ENCODE peak calls at places on chromosomes 4 and X, in five cellular contexts. One of them, this sample, is unnamed.

GRCh38 chr4:81946996-81947395 is 426.8 kb downstream of the HNRNPD start:
- DNase-seq in HFF-Myc: no peak
- DNase-seq in AG10803: no peak
- DNase-seq in RWPE1: no peak
- DNase-seq in left ventricle myocardium inferior: no peak
- DNase-seq in this sample: no peak

GRCh38 chr4:92334716-92335350 is 31.1 kb downstream of the GRID2 start:
- DNase-seq in RWPE1: no peak
- DNase-seq in HFF-Myc: no peak
- DNase-seq in left ventricle myocardium inferior: no peak
- DNase-seq in AG10803: no peak
- DNase-seq in this sample: no peak

GRCh38 chr4:8534129-8534528 is 46.1 kb upstream of the GPR78 start:
- DNase-seq in RWPE1: peak; percentile 74
- DNase-seq in AG10803: peak; percentile 37
- DNase-seq in left ventricle myocardium inferior: no peak
- DNase-seq in HFF-Myc: no peak
- DNase-seq in this sample: no peak

GRCh38 chr4:112318239-112319142 is 21.3 kb downstream of the ALPK1 start:
- DNase-seq in AG10803: no peak
- DNase-seq in left ventricle myocardium inferior: no peak
- DNase-seq in RWPE1: no peak
- DNase-seq in HFF-Myc: no peak
- DNase-seq in this sample: no peak

GRCh38 chr4:146790515-146790914 is 151.8 kb downstream of the POU4F2 start:
- DNase-seq in HFF-Myc: no peak
- DNase-seq in left ventricle myocardium inferior: no peak
- DNase-seq in AG10803: no peak
- DNase-seq in RWPE1: peak; percentile 5
- DNase-seq in this sample: no peak

GRCh38 chr4:176274441-176274840 is 5.4 kb upstream of the ASB5 start:
- DNase-seq in HFF-Myc: no peak
- DNase-seq in left ventricle myocardium inferior: no peak
- DNase-seq in RWPE1: peak; percentile 57
- DNase-seq in AG10803: peak; percentile 73
- DNase-seq in this sample: no peak

GRCh38 chr4:125828316-125828715 is 513.6 kb downstream of the FAT4 start:
- DNase-seq in HFF-Myc: no peak
- DNase-seq in RWPE1: no peak
- DNase-seq in left ventricle myocardium inferior: no peak
- DNase-seq in AG10803: no peak
- DNase-seq in this sample: no peak

GRCh38 chrX:100477949-100478348 is 67.9 kb upstream of the PCDH19 start:
- DNase-seq in HFF-Myc: no peak
- DNase-seq in RWPE1: no peak
- DNase-seq in left ventricle myocardium inferior: no peak
- DNase-seq in AG10803: no peak
- DNase-seq in this sample: no peak

GRCh38 chrX:46561931-46562721 is 11.4 kb upstream of the CHST7 start:
- DNase-seq in left ventricle myocardium inferior: no peak
- DNase-seq in AG10803: no peak
- DNase-seq in RWPE1: no peak
- DNase-seq in HFF-Myc: no peak
- DNase-seq in this sample: no peak

GRCh38 chrX:21738145-21738949 is 19.6 kb downstream of the SMPX start:
- DNase-seq in HFF-Myc: no peak
- DNase-seq in AG10803: no peak
- DNase-seq in RWPE1: no peak
- DNase-seq in left ventricle myocardium inferior: no peak
- DNase-seq in this sample: no peak

GRCh38 chrX:19174401-19175025 is 52.2 kb upstream of the ADGRG2 start:
- DNase-seq in AG10803: peak; percentile 33
- DNase-seq in left ventricle myocardium inferior: no peak
- DNase-seq in RWPE1: peak; percentile 38
- DNase-seq in HFF-Myc: no peak
- DNase-seq in this sample: peak; percentile 10

GRCh38 chr4:52983563-52984303 is 121.6 kb downstream of the RASL11B start:
- DNase-seq in HFF-Myc: peak; percentile 33
- DNase-seq in RWPE1: peak; percentile 59
- DNase-seq in AG10803: peak; percentile 59
- DNase-seq in left ventricle myocardium inferior: no peak
- DNase-seq in this sample: no peak

GRCh38 chrX:17374619-17375360 is at the start of gene NHS:
- DNase-seq in AG10803: peak; percentile 78
- DNase-seq in left ventricle myocardium inferior: peak; percentile 62
- DNase-seq in RWPE1: peak; percentile 69
- DNase-seq in HFF-Myc: no peak
- DNase-seq in this sample: peak; percentile 35

GRCh38 chr4:94507708-94508107 is 56.0 kb downstream of the PDLIM5 start:
- DNase-seq in RWPE1: peak; percentile 62
- DNase-seq in HFF-Myc: no peak
- DNase-seq in left ventricle myocardium inferior: peak; percentile 37
- DNase-seq in AG10803: peak; percentile 94
- DNase-seq in this sample: no peak

GRCh38 chr4:74376888-74377483 is 12.0 kb downstream of the EREG start:
- DNase-seq in RWPE1: peak; percentile 62
- DNase-seq in left ventricle myocardium inferior: no peak
- DNase-seq in HFF-Myc: peak; percentile 44
- DNase-seq in AG10803: peak; percentile 69
- DNase-seq in this sample: peak; percentile 38

GRCh38 chrX:141220342-141221008 is 21.8 kb downstream of the SPANXC start:
- DNase-seq in RWPE1: peak; percentile 59
- DNase-seq in HFF-Myc: peak; percentile 25
- DNase-seq in AG10803: peak; percentile 61
- DNase-seq in left ventricle myocardium inferior: no peak
- DNase-seq in this sample: peak; percentile 2

GRCh38 chrX:139851730-139852129 is 81.1 kb downstream of the ATP11C start:
- DNase-seq in RWPE1: no peak
- DNase-seq in AG10803: peak; percentile 26
- DNase-seq in HFF-Myc: no peak
- DNase-seq in left ventricle myocardium inferior: no peak
- DNase-seq in this sample: no peak

GRCh38 chr4:6668391-6668790 is 25.3 kb upstream of the S100P start:
- DNase-seq in RWPE1: peak; percentile 36
- DNase-seq in AG10803: peak; percentile 59
- DNase-seq in left ventricle myocardium inferior: no peak
- DNase-seq in HFF-Myc: no peak
- DNase-seq in this sample: no peak

GRCh38 chrX:7133036-7133412 is 14.5 kb upstream of the STS start:
- DNase-seq in RWPE1: no peak
- DNase-seq in AG10803: peak; percentile 45
- DNase-seq in HFF-Myc: no peak
- DNase-seq in left ventricle myocardium inferior: peak; percentile 19
- DNase-seq in this sample: no peak

GRCh38 chr4:151324449-151325319 is 721 bp downstream of the SH3D19 start:
- DNase-seq in AG10803: peak; percentile 26
- DNase-seq in RWPE1: peak; percentile 44
- DNase-seq in HFF-Myc: peak; percentile 47
- DNase-seq in left ventricle myocardium inferior: peak; percentile 29
- DNase-seq in this sample: no peak

GRCh38 chr4:168527560-168527959 is 30.7 kb downstream of the PALLD start:
- DNase-seq in HFF-Myc: no peak
- DNase-seq in left ventricle myocardium inferior: no peak
- DNase-seq in RWPE1: no peak
- DNase-seq in AG10803: no peak
- DNase-seq in this sample: no peak

GRCh38 chr4:140826701-140827027 is 70.5 kb upstream of the TBC1D9 start:
- DNase-seq in left ventricle myocardium inferior: no peak
- DNase-seq in RWPE1: no peak
- DNase-seq in HFF-Myc: no peak
- DNase-seq in AG10803: no peak
- DNase-seq in this sample: no peak

GRCh38 chr4:15011166-15011565 is 8.9 kb downstream of the CPEB2 start:
- DNase-seq in left ventricle myocardium inferior: no peak
- DNase-seq in AG10803: no peak
- DNase-seq in HFF-Myc: no peak
- DNase-seq in RWPE1: no peak
- DNase-seq in this sample: no peak

GRCh38 chr4:186203391-186203802 is 12.0 kb downstream of the CYP4V2 start:
- DNase-seq in left ventricle myocardium inferior: no peak
- DNase-seq in RWPE1: no peak
- DNase-seq in AG10803: peak; percentile 5
- DNase-seq in HFF-Myc: no peak
- DNase-seq in this sample: no peak

GRCh38 chr4:21744046-21744445 is 204.5 kb downstream of the KCNIP4 start:
- DNase-seq in HFF-Myc: no peak
- DNase-seq in RWPE1: no peak
- DNase-seq in AG10803: no peak
- DNase-seq in left ventricle myocardium inferior: no peak
- DNase-seq in this sample: no peak

GRCh38 chr4:16082424-16083216 is 1.2 kb downstream of the PROM1 start:
- DNase-seq in left ventricle myocardium inferior: no peak
- DNase-seq in HFF-Myc: no peak
- DNase-seq in AG10803: no peak
- DNase-seq in RWPE1: peak; percentile 11
- DNase-seq in this sample: no peak

GRCh38 chr4:16687011-16687410 is 211.4 kb downstream of the LDB2 start:
- DNase-seq in RWPE1: no peak
- DNase-seq in HFF-Myc: no peak
- DNase-seq in AG10803: peak; percentile 28
- DNase-seq in left ventricle myocardium inferior: no peak
- DNase-seq in this sample: no peak

GRCh38 chr4:118363166-118363565 is 10.4 kb upstream of the PRSS12 start:
- DNase-seq in AG10803: peak; percentile 53
- DNase-seq in HFF-Myc: no peak
- DNase-seq in left ventricle myocardium inferior: no peak
- DNase-seq in RWPE1: no peak
- DNase-seq in this sample: no peak

DNA sequence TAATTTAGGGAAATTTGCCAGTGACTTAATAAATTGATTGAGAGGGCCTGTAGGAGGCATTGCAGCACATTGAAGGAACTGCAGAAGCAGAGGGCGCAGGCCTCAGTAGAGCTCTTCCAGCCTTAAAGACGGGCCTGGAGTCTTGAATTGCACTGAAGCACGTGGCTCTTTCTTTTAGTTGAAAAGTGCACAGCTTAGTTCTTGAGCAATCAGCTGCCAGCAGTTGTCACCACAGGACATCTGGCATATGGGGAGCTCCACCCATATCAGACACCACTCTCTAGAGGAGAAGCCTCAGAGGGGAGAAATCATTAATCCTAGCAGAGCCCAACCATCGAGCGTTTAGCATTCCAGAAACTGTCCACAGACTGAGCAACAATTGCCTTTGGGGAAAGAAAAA is 16.0 kb upstream of the FGF16 start:
- DNase-seq in HFF-Myc: peak; percentile 27
- DNase-seq in AG10803: peak; percentile 89
- DNase-seq in RWPE1: no peak
- DNase-seq in left ventricle myocardium inferior: no peak
- DNase-seq in this sample: peak; percentile 29
- TF ChIP-seq CTCF in HFF-Myc: no peak
- TF ChIP-seq CTCF in AG10803: peak; percentile 24
- TF ChIP-seq CTCF in RWPE1: no peak
- TF ChIP-seq CTCF in left ventricle myocardium inferior: no peak
- TF ChIP-seq CTCF in this sample: peak; percentile 6

DNA sequence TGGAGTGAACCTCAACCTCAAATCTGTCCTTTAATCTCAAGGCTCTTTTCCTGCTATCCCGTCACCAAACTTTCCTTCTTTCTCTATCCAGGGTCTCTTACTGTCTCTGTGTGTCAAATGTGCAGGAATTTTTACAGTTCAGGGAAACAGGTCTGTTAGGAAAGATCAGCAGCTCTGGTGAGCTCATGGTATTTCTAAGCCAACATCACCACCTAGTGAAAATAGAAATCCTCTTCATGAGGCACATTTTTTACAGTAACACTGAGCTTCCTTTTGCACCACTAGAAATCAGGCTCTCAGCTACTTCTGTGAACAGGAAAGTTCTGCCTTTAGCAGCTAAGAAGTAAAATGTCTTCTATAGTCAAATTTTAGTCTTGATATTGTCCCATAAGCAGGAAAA is 39.6 kb downstream of the NUDT11 start:
- DNase-seq in AG10803: no peak
- DNase-seq in left ventricle myocardium inferior: no peak
- DNase-seq in RWPE1: no peak
- DNase-seq in HFF-Myc: no peak
- DNase-seq in this sample: no peak
- TF ChIP-seq CTCF in AG10803: no peak
- TF ChIP-seq CTCF in left ventricle myocardium inferior: no peak
- TF ChIP-seq CTCF in RWPE1: no peak
- TF ChIP-seq CTCF in HFF-Myc: no peak
- TF ChIP-seq CTCF in this sample: no peak

DNA sequence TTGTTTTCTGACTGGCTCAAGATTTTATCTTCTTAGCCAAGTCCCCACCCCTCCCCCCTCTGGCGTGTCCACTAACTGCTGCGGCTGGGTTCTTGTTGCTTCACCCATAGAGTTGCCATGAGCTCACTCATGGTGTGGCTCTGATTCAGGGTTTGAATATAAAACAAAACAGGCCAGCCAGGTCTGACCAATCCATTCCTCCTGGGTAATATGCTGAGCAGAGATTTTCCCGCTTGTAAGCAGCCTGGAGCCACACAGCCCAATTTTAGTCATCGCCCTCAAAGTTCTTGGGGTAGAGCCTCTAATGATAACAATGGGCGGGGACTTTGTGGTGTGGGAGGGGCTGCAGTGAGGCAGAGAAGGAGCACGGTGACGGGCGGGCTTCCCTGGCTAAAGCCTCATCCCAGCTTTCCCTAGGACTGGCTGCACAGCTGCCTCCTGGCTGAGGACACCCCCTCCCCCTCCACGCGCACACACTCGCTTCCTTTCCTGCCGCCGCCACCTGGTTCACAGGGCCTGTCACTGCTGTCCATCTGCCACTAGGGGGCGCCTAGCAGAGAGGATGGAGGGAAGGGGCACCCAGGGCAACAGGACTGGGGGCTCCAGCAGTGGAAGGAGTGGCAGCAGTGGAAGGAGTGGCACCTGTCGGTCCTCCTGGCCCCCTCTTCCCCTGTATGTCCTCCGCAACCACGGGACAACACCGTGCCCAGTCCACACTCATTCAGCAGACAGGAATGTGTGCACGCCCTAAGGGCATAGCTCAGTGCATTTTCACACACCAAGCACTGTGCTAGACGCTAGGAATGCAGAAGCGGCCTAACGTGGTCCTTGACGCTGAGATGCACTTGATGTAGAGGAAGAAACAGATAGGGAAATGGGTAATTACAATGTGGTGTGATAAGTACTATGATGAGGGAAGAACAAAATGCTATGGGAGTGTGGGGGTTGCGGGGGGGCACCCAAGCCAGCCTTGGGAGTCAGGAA is 26.8 kb downstream of the PRPS1 start:
- DNase-seq in left ventricle myocardium inferior: peak; percentile 49
- DNase-seq in HFF-Myc: peak; percentile 51
- DNase-seq in AG10803: peak; percentile 90
- DNase-seq in RWPE1: peak; percentile 61
- DNase-seq in this sample: peak; percentile 59
- TF ChIP-seq CTCF in left ventricle myocardium inferior: peak; percentile 74
- TF ChIP-seq CTCF in HFF-Myc: peak; percentile 73
- TF ChIP-seq CTCF in AG10803: peak; percentile 57
- TF ChIP-seq CTCF in RWPE1: peak; percentile 67
- TF ChIP-seq CTCF in this sample: peak; percentile 70

DNA sequence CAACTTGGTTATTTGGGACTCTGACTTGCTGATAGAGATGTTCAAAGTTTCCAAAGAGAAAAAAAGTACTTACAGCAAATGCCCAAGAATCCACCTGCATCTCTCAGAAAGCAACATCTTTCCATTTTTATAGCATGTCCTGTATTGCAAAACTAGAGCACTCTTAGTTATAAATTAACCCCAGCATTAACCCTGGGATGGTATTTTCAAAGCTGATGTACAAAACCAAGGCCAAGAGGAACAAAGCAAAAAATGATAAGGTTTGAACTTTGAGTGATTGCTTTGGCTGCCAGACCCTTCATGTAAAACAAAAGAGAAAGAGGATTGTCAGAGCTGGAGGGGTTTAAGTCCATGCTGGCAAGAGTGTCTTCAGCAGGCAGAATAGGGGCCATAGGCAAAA is at the start of gene SERPINA7:
- DNase-seq in HFF-Myc: no peak
- DNase-seq in AG10803: no peak
- DNase-seq in RWPE1: no peak
- DNase-seq in left ventricle myocardium inferior: no peak
- DNase-seq in this sample: no peak
- TF ChIP-seq CTCF in HFF-Myc: no peak
- TF ChIP-seq CTCF in AG10803: no peak
- TF ChIP-seq CTCF in RWPE1: no peak
- TF ChIP-seq CTCF in left ventricle myocardium inferior: no peak
- TF ChIP-seq CTCF in this sample: no peak